ENCODE peak calls at places on chromosomes 13 and 19, in seven cellular contexts. K is lower leg skin; C is GM12865; U is GM23338; G is CD8-positive, alpha-beta T cell; Y is choroid plexus epithelial cell; H is adrenal gland. B is an unnamed sample.

GRCh38 chr13:110258876-110259631 is 47.9 kb downstream of the COL4A1 start:
- DNase-seq in G (no peak), K (no peak), C (no peak), Y (no peak), H (no peak), U (no peak), B (no peak)

GRCh38 chr13:96792736-96793444 is 201.4 kb downstream of the OXGR1 start:
- DNase-seq in K (no peak), Y (no peak), G (no peak), H (peak; percentile 77), U (no peak), C (no peak), B (no peak)

GRCh38 chr13:105638446-105638845 is 897.0 kb downstream of the EFNB2 start:
- DNase-seq in G (no peak), Y (peak; percentile 24), H (no peak), C (no peak), U (no peak), K (no peak), B (no peak)

GRCh38 chr13:91203430-91203829 is 144.1 kb upstream of the MIR17HG start:
- DNase-seq in U (no peak), C (no peak), H (no peak), Y (no peak), G (no peak), K (no peak), B (no peak)

GRCh38 chr13:51534075-51534817 is 50.0 kb upstream of the WDFY2 start:
- DNase-seq in Y (no peak), G (no peak), H (peak; percentile 30), U (no peak), C (peak; percentile 44), K (no peak), B (no peak)

GRCh38 chr19:1082165-1082927 is 12.8 kb downstream of the POLR2E start:
- DNase-seq in Y (peak; percentile 20), K (peak; percentile 88), C (peak; percentile 87), H (peak; percentile 79), U (peak; percentile 98), G (peak; percentile 76), B (peak; percentile 62)

GRCh38 chr19:15815306-15815705 is at the start of gene OR10H1:
- DNase-seq in K (no peak), C (no peak), H (no peak), Y (no peak), U (no peak), G (no peak), B (no peak)

GRCh38 chr19:1619703-1620102 is 14.4 kb upstream of the UQCR11 start:
- DNase-seq in K (no peak), Y (no peak), C (no peak), U (no peak), G (no peak), H (no peak), B (no peak)

GRCh38 chr19:3699741-3700241 is 477 bp downstream of the PIP5K1C start:
- DNase-seq in U (no peak), K (no peak), H (peak; percentile 27), G (no peak), C (no peak), Y (no peak), B (no peak)

GRCh38 chr13:78589206-78589605 is 14.1 kb downstream of the POU4F1 start:
- DNase-seq in H (no peak), Y (no peak), K (no peak), U (peak; percentile 94), G (no peak), C (peak; percentile 44), B (no peak)

GRCh38 chr13:35965226-35965927 is 165.8 kb downstream of the DCLK1 start:
- DNase-seq in K (no peak), C (no peak), G (no peak), Y (no peak), H (no peak), U (no peak), B (no peak)

GRCh38 chr13:35961461-35962220 is 169.5 kb downstream of the DCLK1 start:
- DNase-seq in G (no peak), H (no peak), U (no peak), Y (peak; percentile 40), K (no peak), C (no peak), B (no peak)

GRCh38 chr13:35964764-35965163 is 166.4 kb downstream of the DCLK1 start:
- DNase-seq in G (no peak), H (no peak), Y (peak; percentile 94), C (no peak), K (no peak), U (no peak), B (no peak)

GRCh38 chr13:35966024-35966423 is 165.2 kb downstream of the DCLK1 start:
- DNase-seq in G (no peak), Y (no peak), U (no peak), H (no peak), C (no peak), K (no peak), B (no peak)

GRCh38 chr13:35963982-35964665 is 167.1 kb downstream of the DCLK1 start:
- DNase-seq in U (no peak), K (no peak), C (no peak), Y (no peak), H (no peak), G (no peak), B (no peak)
- H3K4me3 ChIP-seq in U (no peak overlapping the region), K (no peak overlapping the region), C (no peak overlapping the region), Y (no peak overlapping the region), H (no peak overlapping the region), G (no peak overlapping the region), B (no peak overlapping the region)

GRCh38 chr19:35039881-35040456 is 1.6 kb upstream of the HPN start:
- DNase-seq in K (no peak), U (peak; percentile 52), C (no peak), Y (no peak), G (no peak), H (no peak), B (no peak)

GRCh38 chr19:35040826-35041547 is 534 bp upstream of the HPN start:
- DNase-seq in K (peak; percentile 82), C (no peak), H (peak; percentile 91), G (no peak), Y (peak; percentile 40), U (peak; percentile 93), B (no peak)

GRCh38 chr19:35041548-35042055 is at the start of gene HPN:
- DNase-seq in H (no peak), K (no peak), C (no peak), G (no peak), U (peak; percentile 92), Y (no peak), B (no peak)

GRCh38 chr19:35038623-35039512 is 2.7 kb upstream of the HPN start:
- DNase-seq in U (no peak), G (no peak), Y (no peak), H (peak; percentile 43), C (no peak), K (no peak), B (no peak)

DNA sequence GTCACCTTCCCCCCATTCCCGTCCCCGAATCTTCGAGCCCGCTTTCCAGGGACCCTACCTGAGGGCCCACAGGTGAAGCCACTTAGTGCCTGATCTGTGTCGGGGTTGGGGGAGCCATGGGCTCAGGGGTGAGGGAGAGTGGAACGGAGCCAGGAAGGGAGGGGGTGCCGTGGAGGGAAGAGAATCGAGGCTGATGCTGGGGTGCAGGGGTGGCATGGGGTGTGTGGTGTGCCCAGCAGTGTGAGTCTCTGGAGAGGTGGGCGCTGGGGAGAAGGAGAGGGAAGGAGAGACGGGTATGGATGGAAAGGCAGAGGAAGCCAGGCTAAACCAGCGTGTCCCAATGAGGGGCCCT is 1.1 kb upstream of the HPN start:
- DNase-seq in K (no peak), U (no peak), H (no peak), Y (no peak), C (no peak), G (no peak), B (no peak)
- H3K4me3 ChIP-seq in K (no peak overlapping the region), U (peak overlapping the region; percentile 74), H (no peak overlapping the region), Y (no peak overlapping the region), C (no peak overlapping the region), G (peak overlapping the region; percentile 60), B (no peak overlapping the region)

DNA sequence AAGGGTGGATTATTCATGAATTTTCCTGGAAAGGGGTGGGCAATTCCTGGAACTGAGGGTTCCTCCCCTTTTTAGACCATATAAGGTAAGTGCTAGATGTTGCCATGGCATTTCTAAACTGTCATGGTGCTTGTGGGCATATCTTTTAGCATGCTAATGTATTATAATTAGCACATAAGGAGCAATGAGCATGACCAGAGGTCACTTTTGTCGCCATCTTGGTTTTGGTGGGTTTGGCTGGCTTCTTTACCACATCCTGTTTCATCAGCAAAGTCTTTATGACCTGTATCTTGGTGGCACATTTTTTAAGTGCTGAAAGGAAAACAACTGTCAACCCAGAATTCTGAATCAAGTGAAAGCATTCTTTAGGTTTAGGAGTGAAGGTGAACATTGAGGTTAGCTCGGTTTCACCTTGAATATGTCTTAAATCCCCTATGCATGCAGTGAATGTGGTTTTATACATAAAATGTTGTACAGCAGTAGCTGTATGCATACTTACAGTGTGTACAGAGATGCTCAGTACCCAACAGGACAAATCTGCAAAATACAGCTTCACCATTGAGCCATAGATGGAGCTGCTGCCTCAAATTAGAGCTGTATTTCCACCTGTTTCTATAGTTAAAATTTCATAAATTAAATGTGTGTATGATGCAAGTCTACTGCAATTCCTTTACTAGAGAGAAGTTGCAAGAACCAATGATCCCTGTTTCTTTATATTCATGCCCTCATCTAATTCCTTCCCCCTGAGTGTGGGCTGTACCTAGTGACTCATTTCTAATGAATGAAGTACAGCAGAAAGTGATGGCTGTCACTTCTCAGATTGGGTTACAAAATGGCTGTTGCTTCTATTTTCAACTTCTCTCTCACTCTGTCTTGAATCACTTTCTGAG is 25.3 kb upstream of the IGSF23 start:
- DNase-seq in C (peak; percentile 10), K (no peak), H (no peak), U (no peak), G (no peak), Y (peak; percentile 93), B (no peak)
- H3K4me3 ChIP-seq in C (no peak overlapping the region), K (no peak overlapping the region), H (no peak overlapping the region), U (no peak overlapping the region), G (no peak overlapping the region), Y (no peak overlapping the region), B (no peak overlapping the region)

DNA sequence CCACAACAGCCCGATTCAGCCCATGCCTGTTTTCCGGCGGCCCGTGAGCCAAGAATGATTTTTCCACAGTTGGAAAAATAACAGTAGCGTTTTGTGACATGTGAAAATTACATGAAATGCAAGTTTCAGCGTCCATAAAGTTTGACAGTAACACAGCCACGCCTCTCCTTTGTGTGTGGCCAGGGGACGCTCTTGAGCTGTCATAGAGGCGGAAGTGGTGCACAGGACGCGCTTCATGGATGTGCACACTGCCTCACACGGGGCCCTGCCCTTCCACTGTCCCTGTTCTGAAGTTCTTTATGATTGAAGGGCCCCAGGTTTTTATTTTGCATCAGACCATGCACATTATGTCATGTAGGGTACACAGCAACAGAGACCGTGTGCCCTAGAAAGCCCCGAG is 12.4 kb upstream of the ELAVL1 start:
- DNase-seq in K (no peak), H (no peak), G (no peak), C (peak; percentile 79), U (peak; percentile 47), Y (no peak), B (no peak)
- H3K4me3 ChIP-seq in K (no peak overlapping the region), H (no peak overlapping the region), G (no peak overlapping the region), C (no peak overlapping the region), U (no peak overlapping the region), Y (no peak overlapping the region), B (no peak overlapping the region)